ENCODE peak calls at places on chromosome 15, in four cellular contexts. One of them, this sample, is unnamed.

GRCh38 chr15:47289667-47290066 is 427.6 kb upstream of the SEMA6D start:
- DNase-seq in cardiac muscle cell: peak; percentile 23
- DNase-seq in A549: no peak
- DNase-seq in mesothelial cell of epicardium: no peak
- DNase-seq in this sample: no peak

GRCh38 chr15:80991446-80991845 is 1.8 kb upstream of the MESD start:
- DNase-seq in cardiac muscle cell: no peak
- DNase-seq in A549: no peak
- DNase-seq in mesothelial cell of epicardium: no peak
- DNase-seq in this sample: no peak

GRCh38 chr15:45110256-45110820 is 3.6 kb downstream of the DUOX2 start:
- DNase-seq in cardiac muscle cell: no peak
- DNase-seq in A549: no peak
- DNase-seq in mesothelial cell of epicardium: no peak
- DNase-seq in this sample: no peak

GRCh38 chr15:91409430-91409829 is 309.4 kb downstream of the SV2B start:
- DNase-seq in cardiac muscle cell: no peak
- DNase-seq in A549: no peak
- DNase-seq in mesothelial cell of epicardium: no peak
- DNase-seq in this sample: no peak

GRCh38 chr15:49815506-49815905 is 194.7 kb downstream of the DTWD1 start:
- DNase-seq in cardiac muscle cell: no peak
- DNase-seq in A549: no peak
- DNase-seq in mesothelial cell of epicardium: no peak
- DNase-seq in this sample: no peak

GRCh38 chr15:45141386-45141785 is 11.6 kb downstream of the DUOX1 start:
- DNase-seq in cardiac muscle cell: no peak
- DNase-seq in A549: no peak
- DNase-seq in mesothelial cell of epicardium: no peak
- DNase-seq in this sample: no peak

GRCh38 chr15:88166330-88166993 is 90.1 kb downstream of the NTRK3 start:
- DNase-seq in cardiac muscle cell: peak; percentile 84
- DNase-seq in A549: no peak
- DNase-seq in mesothelial cell of epicardium: peak; percentile 40
- DNase-seq in this sample: no peak

GRCh38 chr15:61051570-61052031 is 177.5 kb downstream of the RORA start:
- DNase-seq in cardiac muscle cell: peak; percentile 58
- DNase-seq in A549: peak; percentile 15
- DNase-seq in mesothelial cell of epicardium: no peak
- DNase-seq in this sample: no peak

GRCh38 chr15:48486228-48486627 is 155.0 kb downstream of the DUT start:
- DNase-seq in cardiac muscle cell: no peak
- DNase-seq in A549: no peak
- DNase-seq in mesothelial cell of epicardium: no peak
- DNase-seq in this sample: no peak

GRCh38 chr15:95304874-95305271 is 1025.6 kb upstream of the NR2F2 start:
- DNase-seq in cardiac muscle cell: no peak
- DNase-seq in A549: no peak
- DNase-seq in mesothelial cell of epicardium: no peak
- DNase-seq in this sample: no peak

GRCh38 chr15:60179786-60180391 is 175.8 kb downstream of the FOXB1 start:
- DNase-seq in cardiac muscle cell: peak; percentile 50
- DNase-seq in A549: peak; percentile 50
- DNase-seq in mesothelial cell of epicardium: no peak
- DNase-seq in this sample: no peak

GRCh38 chr15:71588746-71589145 is 221.6 kb upstream of the NR2E3 start:
- DNase-seq in cardiac muscle cell: no peak
- DNase-seq in A549: peak; percentile 53
- DNase-seq in mesothelial cell of epicardium: no peak
- DNase-seq in this sample: no peak

GRCh38 chr15:49844390-49844789 is 223.5 kb downstream of the DTWD1 start:
- DNase-seq in cardiac muscle cell: no peak
- DNase-seq in A549: no peak
- DNase-seq in mesothelial cell of epicardium: no peak
- DNase-seq in this sample: no peak

GRCh38 chr15:98963459-98963858 is 44.1 kb downstream of the PGPEP1L start:
- DNase-seq in cardiac muscle cell: no peak
- DNase-seq in A549: no peak
- DNase-seq in mesothelial cell of epicardium: no peak
- DNase-seq in this sample: no peak

GRCh38 chr15:37014566-37014965 is 85.8 kb downstream of the MEIS2 start:
- DNase-seq in cardiac muscle cell: no peak
- DNase-seq in A549: no peak
- DNase-seq in mesothelial cell of epicardium: no peak
- DNase-seq in this sample: no peak

GRCh38 chr15:96270581-96271172 is 59.8 kb upstream of the NR2F2 start:
- DNase-seq in cardiac muscle cell: no peak
- DNase-seq in A549: no peak
- DNase-seq in mesothelial cell of epicardium: no peak
- DNase-seq in this sample: no peak

GRCh38 chr15:62799037-62799436 is 243.5 kb upstream of the TPM1 start:
- DNase-seq in cardiac muscle cell: no peak
- DNase-seq in A549: no peak
- DNase-seq in mesothelial cell of epicardium: no peak
- DNase-seq in this sample: no peak

GRCh38 chr15:59205839-59206622 is 612 bp upstream of the LDHAL6B start:
- DNase-seq in cardiac muscle cell: no peak
- DNase-seq in A549: no peak
- DNase-seq in mesothelial cell of epicardium: no peak
- DNase-seq in this sample: no peak

GRCh38 chr15:98803228-98804056 is 155.1 kb downstream of the IGF1R start:
- DNase-seq in cardiac muscle cell: no peak
- DNase-seq in A549: no peak
- DNase-seq in mesothelial cell of epicardium: no peak
- DNase-seq in this sample: no peak

GRCh38 chr15:74773731-74774252 is 8.1 kb upstream of the CSK start:
- DNase-seq in cardiac muscle cell: no peak
- DNase-seq in A549: no peak
- DNase-seq in mesothelial cell of epicardium: no peak
- DNase-seq in this sample: no peak

GRCh38 chr15:90774731-90775521 is 57.8 kb downstream of the BLM start:
- DNase-seq in cardiac muscle cell: no peak
- DNase-seq in A549: peak; percentile 25
- DNase-seq in mesothelial cell of epicardium: no peak
- DNase-seq in this sample: no peak

GRCh38 chr15:64713592-64713991 is 61.8 kb downstream of the RBPMS2 start:
- DNase-seq in cardiac muscle cell: no peak
- DNase-seq in A549: no peak
- DNase-seq in mesothelial cell of epicardium: no peak
- DNase-seq in this sample: no peak

GRCh38 chr15:96181873-96182301 is 148.6 kb upstream of the NR2F2 start:
- DNase-seq in cardiac muscle cell: no peak
- DNase-seq in A549: no peak
- DNase-seq in mesothelial cell of epicardium: no peak
- DNase-seq in this sample: peak; percentile 25

GRCh38 chr15:81024265-81024875 is 23.6 kb downstream of the TLNRD1 start:
- DNase-seq in cardiac muscle cell: no peak
- DNase-seq in A549: no peak
- DNase-seq in mesothelial cell of epicardium: no peak
- DNase-seq in this sample: no peak

GRCh38 chr15:41660235-41661077 is at the start of gene MGA:
- DNase-seq in cardiac muscle cell: peak; percentile 96
- DNase-seq in A549: peak; percentile 35
- DNase-seq in mesothelial cell of epicardium: peak; percentile 88
- DNase-seq in this sample: peak; percentile 74
- TF ChIP-seq CTCF in cardiac muscle cell: peak; percentile 16
- TF ChIP-seq CTCF in A549: no peak
- TF ChIP-seq CTCF in mesothelial cell of epicardium: no peak
- TF ChIP-seq CTCF in this sample: no peak

GRCh38 chr15:68574629-68575028 is 4.2 kb upstream of the CORO2B start:
- DNase-seq in cardiac muscle cell: no peak
- DNase-seq in A549: no peak
- DNase-seq in mesothelial cell of epicardium: no peak
- DNase-seq in this sample: no peak

GRCh38 chr15:68578175-68578959 is 426 bp upstream of the CORO2B start:
- DNase-seq in cardiac muscle cell: peak; percentile 70
- DNase-seq in A549: no peak
- DNase-seq in mesothelial cell of epicardium: peak; percentile 35
- DNase-seq in this sample: no peak

GRCh38 chr15:68578960-68579935 is at the start of gene CORO2B:
- DNase-seq in cardiac muscle cell: peak; percentile 61
- DNase-seq in A549: peak; percentile 50
- DNase-seq in mesothelial cell of epicardium: no peak
- DNase-seq in this sample: no peak

GRCh38 chr15:68574051-68574450 is 4.7 kb upstream of the CORO2B start:
- DNase-seq in cardiac muscle cell: no peak
- DNase-seq in A549: no peak
- DNase-seq in mesothelial cell of epicardium: no peak
- DNase-seq in this sample: no peak

DNA sequence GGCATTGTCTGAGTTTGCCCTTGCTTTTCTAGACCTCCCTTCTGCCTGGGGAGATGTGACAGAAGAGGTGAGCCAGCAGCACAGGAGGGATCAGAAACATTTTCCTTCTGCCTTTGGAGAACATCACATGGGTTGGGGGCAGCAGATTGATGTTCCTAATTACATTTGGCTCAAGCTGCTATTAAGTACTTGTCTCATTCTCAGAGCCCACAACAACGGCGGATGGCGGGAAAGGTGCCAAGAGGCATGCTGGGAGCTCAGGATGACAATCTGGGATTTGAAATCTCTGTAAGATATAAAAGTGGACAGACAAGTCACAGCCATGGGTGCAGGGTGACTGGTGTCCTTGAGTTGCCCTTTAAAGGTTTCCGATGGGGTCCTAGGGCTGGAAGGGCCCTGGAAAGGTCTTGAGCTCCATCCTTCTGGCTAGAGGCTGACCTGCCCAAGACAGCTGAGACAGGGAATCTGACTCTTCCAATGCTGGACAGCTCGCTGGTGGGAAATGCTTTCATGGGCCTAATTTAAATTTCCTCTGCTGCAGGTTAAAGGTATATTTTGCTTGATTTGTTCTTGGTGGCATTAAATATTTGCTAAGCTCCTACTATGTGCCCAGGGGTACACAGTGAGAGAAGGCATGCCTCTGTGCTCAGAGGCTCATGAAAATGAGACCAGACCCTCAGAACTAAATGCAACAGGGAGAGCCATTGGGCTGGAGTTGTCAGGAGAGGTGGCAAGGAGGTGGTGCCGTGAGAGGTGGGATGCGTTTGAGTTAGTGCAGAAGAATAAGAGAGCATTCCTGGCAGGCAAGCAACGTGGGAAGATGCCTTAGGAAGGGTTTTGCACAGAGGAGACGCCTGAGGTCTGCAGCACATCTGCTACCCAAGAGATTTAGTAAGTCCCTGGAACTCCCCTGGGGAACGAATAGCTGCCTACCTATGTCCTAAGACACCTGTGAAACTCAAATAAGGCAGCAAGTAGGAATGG is 2.2 kb upstream of the CORO2B start:
- DNase-seq in cardiac muscle cell: no peak
- DNase-seq in A549: no peak
- DNase-seq in mesothelial cell of epicardium: no peak
- DNase-seq in this sample: no peak
- TF ChIP-seq CTCF in cardiac muscle cell: no peak
- TF ChIP-seq CTCF in A549: no peak
- TF ChIP-seq CTCF in mesothelial cell of epicardium: no peak
- TF ChIP-seq CTCF in this sample: no peak

DNA sequence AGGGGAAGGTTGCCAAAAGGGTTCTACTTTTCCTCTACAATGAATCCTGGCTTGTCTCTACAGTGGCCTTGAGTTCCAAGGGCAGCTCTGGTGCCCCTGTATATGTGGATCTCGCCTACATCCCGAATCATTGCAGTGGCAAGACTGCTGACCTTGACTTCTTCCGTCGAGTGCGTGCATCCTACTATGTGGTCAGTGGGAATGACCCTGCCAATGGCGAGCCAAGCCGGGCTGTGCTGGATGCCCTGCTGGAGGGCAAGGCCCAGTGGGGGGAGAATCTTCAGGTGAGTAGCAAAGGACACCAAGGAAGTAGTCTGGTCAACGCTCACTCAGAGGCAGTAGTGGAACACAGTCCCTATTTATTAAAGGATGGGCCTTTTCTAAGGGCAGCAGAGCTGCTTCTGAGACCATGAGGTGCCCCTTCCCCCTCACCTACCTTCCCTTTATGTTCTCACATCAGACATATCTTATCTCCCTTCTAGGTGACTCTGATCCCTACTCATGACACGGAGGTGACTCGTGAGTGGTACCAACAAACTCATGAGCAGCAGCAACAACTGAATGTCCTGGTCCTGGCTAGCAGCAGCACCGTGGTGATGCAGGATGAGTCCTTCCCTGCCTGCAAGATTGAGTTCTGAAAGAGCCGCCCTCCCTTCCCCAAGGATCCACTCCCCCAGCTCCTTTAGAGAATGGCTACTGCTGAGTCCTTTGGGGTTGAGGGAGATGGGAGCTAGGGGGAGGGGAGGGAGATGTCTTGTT is 12.4 kb downstream of the MAP1A start:
- DNase-seq in cardiac muscle cell: no peak
- DNase-seq in A549: no peak
- DNase-seq in mesothelial cell of epicardium: no peak
- DNase-seq in this sample: no peak
- TF ChIP-seq CTCF in cardiac muscle cell: no peak
- TF ChIP-seq CTCF in A549: no peak
- TF ChIP-seq CTCF in mesothelial cell of epicardium: no peak
- TF ChIP-seq CTCF in this sample: no peak

GRCh38 chr15:73237910-73238309 is 130.8 kb downstream of the HCN4 start:
- DNase-seq in cardiac muscle cell: no peak
- DNase-seq in A549: no peak
- DNase-seq in mesothelial cell of epicardium: no peak
- DNase-seq in this sample: no peak

GRCh38 chr15:73240864-73241499 is 127.8 kb downstream of the HCN4 start:
- DNase-seq in cardiac muscle cell: peak; percentile 70
- DNase-seq in A549: peak; percentile 78
- DNase-seq in mesothelial cell of epicardium: peak; percentile 45
- DNase-seq in this sample: peak; percentile 86

GRCh38 chr15:73244333-73244732 is 124.4 kb downstream of the HCN4 start:
- DNase-seq in cardiac muscle cell: peak; percentile 56
- DNase-seq in A549: peak; percentile 18
- DNase-seq in mesothelial cell of epicardium: no peak
- DNase-seq in this sample: no peak

DNA sequence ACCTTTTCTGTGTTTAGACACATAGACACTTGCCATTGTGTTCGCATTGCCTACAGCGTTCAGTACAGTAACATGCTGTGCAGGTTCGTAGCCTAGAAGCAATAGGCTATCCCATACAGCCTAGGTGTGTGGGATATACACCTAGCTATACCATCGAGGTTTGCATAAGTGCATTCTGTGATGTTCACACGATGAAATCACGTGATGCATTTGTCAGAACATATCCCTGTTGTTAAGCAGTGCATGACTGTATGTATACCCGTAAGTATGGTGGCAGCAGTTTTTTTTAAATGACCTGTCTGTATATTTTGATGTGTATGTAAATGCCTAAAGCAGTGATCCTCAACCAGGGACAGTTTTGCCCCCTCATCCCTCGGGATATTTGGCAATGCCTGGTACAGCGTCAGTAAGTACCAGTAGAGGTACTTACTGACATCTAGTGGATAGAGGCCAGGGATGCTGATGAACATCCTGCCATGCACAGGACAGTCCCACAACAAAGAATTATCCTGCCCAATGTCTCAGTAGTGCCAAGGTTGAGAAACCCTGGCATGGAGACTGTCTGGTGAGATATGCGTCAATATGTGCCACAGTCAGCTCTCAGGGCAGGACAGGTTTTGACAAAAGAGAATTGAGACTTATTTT is 129.1 kb downstream of the HCN4 start:
- DNase-seq in cardiac muscle cell: no peak
- DNase-seq in A549: no peak
- DNase-seq in mesothelial cell of epicardium: no peak
- DNase-seq in this sample: no peak
- TF ChIP-seq CTCF in cardiac muscle cell: peak; percentile 30
- TF ChIP-seq CTCF in A549: peak; percentile 27
- TF ChIP-seq CTCF in mesothelial cell of epicardium: no peak
- TF ChIP-seq CTCF in this sample: no peak

This sample was measured in omental fat pad.